ENCODE peak calls at places on chromosomes 12 and 14, in ten cellular contexts. P is stomach, M is adrenal gland, J is cardiac muscle cell, F is transverse colon, D is endothelial cell, U is GM10248, S is brain microvascular endothelial cell, K is upper lobe of left lung, N is ovary. R is an unnamed sample.

GRCh38 chr14:23102801-23103200 is 2.0 kb downstream of the CIROP start:
- DNase-seq in P (no peak), N (no peak), U (no peak), S (no peak), F (no peak), J (no peak), M (no peak), D (no peak), K (no peak), R (no peak)

GRCh38 chr14:91755560-91755959 is 23.7 kb upstream of the CATSPERB start:
- DNase-seq in M (no peak), K (no peak), D (no peak), F (no peak), P (no peak), N (no peak), J (no peak), U (no peak), S (no peak), R (no peak)

GRCh38 chr12:84889818-84890217 is 22.8 kb downstream of the SLC6A15 start:
- DNase-seq in K (no peak), P (no peak), D (no peak), J (no peak), F (no peak), U (no peak), N (no peak), M (no peak), S (no peak), R (no peak)

GRCh38 chr14:87852107-87852506 is 140.9 kb downstream of the GALC start:
- DNase-seq in S (no peak), U (no peak), P (no peak), N (no peak), K (no peak), F (no peak), J (no peak), D (no peak), M (no peak), R (no peak)

GRCh38 chr12:49559011-49559675 is 8.8 kb downstream of the MCRS1 start:
- DNase-seq in J (no peak), N (no peak), D (no peak), P (no peak), K (no peak), U (no peak), M (no peak), F (no peak), S (no peak), R (no peak)

GRCh38 chr14:67240168-67240932 is 885 bp upstream of the PALS1 start:
- DNase-seq in U (peak), S (peak), M (peak), N (no peak), F (peak), P (peak), J (peak), K (peak), D (peak), R (peak)

GRCh38 chr12:8032242-8033152 is at the start of gene FOXJ2:
- DNase-seq in N (peak), P (peak), J (peak), F (peak), D (peak), M (peak), K (peak), U (peak), S (peak), R (peak)

GRCh38 chr12:77591959-77592358 is 238.7 kb upstream of the NAV3 start:
- DNase-seq in P (no peak), D (no peak), N (no peak), F (no peak), J (peak), U (no peak), S (no peak), M (no peak), K (no peak), R (no peak)

GRCh38 chr12:131643581-131644452 is 67.1 kb upstream of the SFSWAP start:
- DNase-seq in F (no peak), S (no peak), N (no peak), P (no peak), D (no peak), K (no peak), M (no peak), J (no peak), U (no peak), R (no peak)

GRCh38 chr14:82432531-82432930 is 898.9 kb upstream of the SEL1L start:
- DNase-seq in U (no peak), K (no peak), M (no peak), D (no peak), P (no peak), F (no peak), S (no peak), N (no peak), J (no peak), R (no peak)

GRCh38 chr14:89270439-89271227 is 146.4 kb downstream of the FOXN3 start:
- DNase-seq in U (peak), P (peak), N (no peak), M (no peak), S (no peak), D (no peak), J (no peak), F (peak), K (peak), R (no peak)

GRCh38 chr12:7571253-7571652 is 67.7 kb upstream of the CD163 start:
- DNase-seq in J (no peak), S (no peak), N (no peak), M (no peak), D (no peak), F (no peak), U (no peak), P (no peak), K (no peak), R (no peak)

GRCh38 chr14:79179985-79180384 is 1009.8 kb downstream of the NRXN3 start:
- DNase-seq in F (no peak), U (no peak), D (no peak), K (no peak), P (no peak), J (no peak), M (no peak), S (no peak), N (no peak), R (no peak)

GRCh38 chr12:68420225-68421008 is 88.3 kb upstream of the MDM1 start:
- DNase-seq in J (no peak), M (peak), P (no peak), F (no peak), S (peak), N (no peak), K (no peak), D (no peak), U (no peak), R (no peak)

GRCh38 chr14:92513966-92514843 is 624 bp downstream of the RIN3 start:
- DNase-seq in P (no peak), F (peak), U (peak), K (no peak), M (no peak), D (peak), S (no peak), J (peak), N (peak), R (peak)

GRCh38 chr14:92922883-92923743 is at the start of gene CHGA:
- DNase-seq in S (peak), N (peak), U (peak), K (no peak), F (peak), M (peak), D (peak), P (peak), J (peak), R (peak)

GRCh38 chr12:120013659-120014380 is 24.8 kb downstream of the BICDL1 start:
- DNase-seq in J (no peak), U (peak), P (no peak), F (no peak), N (no peak), K (no peak), M (no peak), S (no peak), D (no peak), R (peak)

GRCh38 chr14:93114713-93115068 is 1.0 kb downstream of the ITPK1 start:
- DNase-seq in N (peak), K (peak), P (peak), U (no peak), M (peak), J (peak), D (peak), F (peak), S (no peak), R (peak)

GRCh38 chr12:71306808-71307207 is 132.8 kb upstream of the LGR5 start:
- DNase-seq in U (no peak), J (no peak), P (no peak), M (no peak), N (no peak), F (no peak), S (no peak), D (no peak), K (no peak), R (no peak)

GRCh38 chr12:111174283-111175108 is 194.4 kb downstream of the PHETA1 start:
- DNase-seq in K (no peak), N (no peak), J (no peak), M (no peak), F (no peak), D (no peak), S (no peak), U (peak), P (no peak), R (peak)

GRCh38 chr14:28772613-28773012 is 6.0 kb downstream of the FOXG1 start:
- DNase-seq in M (no peak), S (no peak), F (no peak), J (no peak), P (no peak), K (no peak), U (no peak), N (no peak), D (no peak), R (no peak)

GRCh38 chr14:22837750-22838538 is 1.6 kb downstream of the MMP14 start:
- DNase-seq in M (peak), D (no peak), N (peak), J (no peak), K (no peak), U (no peak), P (no peak), F (peak), S (no peak), R (no peak)

GRCh38 chr12:123150804-123151678 is at the start of gene PITPNM2:
- DNase-seq in K (peak), F (peak), J (peak), S (no peak), P (peak), N (peak), D (peak), U (peak), M (peak), R (peak)

GRCh38 chr12:130700492-130701401 is 15.4 kb downstream of the RIMBP2 start:
- DNase-seq in M (no peak), K (no peak), P (peak), N (no peak), F (no peak), U (no peak), J (no peak), S (no peak), D (no peak), R (no peak)

GRCh38 chr12:80262372-80263170 is 163.2 kb downstream of the OTOGL start:
- DNase-seq in U (no peak), F (no peak), P (no peak), K (no peak), J (no peak), M (no peak), N (no peak), D (no peak), S (no peak), R (no peak)

GRCh38 chr12:11779286-11779685 is 129.8 kb downstream of the ETV6 start:
- DNase-seq in P (no peak), M (no peak), K (no peak), N (no peak), D (no peak), J (peak), U (no peak), S (peak), F (no peak), R (no peak)

GRCh38 chr14:79728331-79728730 is 483.0 kb downstream of the DIO2 start:
- DNase-seq in U (no peak), F (no peak), P (no peak), M (no peak), K (no peak), S (no peak), D (no peak), N (no peak), J (no peak), R (no peak)

GRCh38 chr12:20142956-20143355 is 225.4 kb upstream of the PDE3A start:
- DNase-seq in F (no peak), P (no peak), U (no peak), D (no peak), K (no peak), J (no peak), M (no peak), S (no peak), N (no peak), R (no peak)

GRCh38 chr14:99266181-99267178 is 5.5 kb downstream of the BCL11B start:
- DNase-seq in K (peak), S (peak), F (peak), D (peak), U (peak), J (peak), M (peak), N (peak), P (peak), R (peak)

GRCh38 chr14:92696356-92696755 is 52.1 kb downstream of the LGMN start:
- DNase-seq in U (no peak), D (no peak), F (no peak), M (no peak), N (no peak), J (no peak), S (no peak), K (no peak), P (no peak), R (no peak)

GRCh38 chr14:56212541-56212940 is 94.3 kb downstream of the PELI2 start:
- DNase-seq in K (peak), D (no peak), P (no peak), U (no peak), J (peak), N (no peak), F (no peak), M (no peak), S (no peak), R (no peak)

GRCh38 chr14:90382491-90383125 is 14.2 kb upstream of the CALM1 start:
- DNase-seq in P (peak), N (peak), J (peak), K (peak), F (peak), S (peak), M (peak), U (no peak), D (peak), R (peak)

GRCh38 chr14:22780105-22780679 is 13.7 kb downstream of the OXA1L start:
- DNase-seq in N (no peak), D (no peak), P (no peak), F (no peak), K (no peak), S (peak), U (no peak), M (peak), J (peak), R (no peak)

GRCh38 chr12:50246159-50246865 is 37.0 kb downstream of the LIMA1 start:
- DNase-seq in N (no peak), M (no peak), F (no peak), P (no peak), S (no peak), J (no peak), D (no peak), U (no peak), K (no peak), R (no peak)

GRCh38 chr12:57842342-57843294 is 3.9 kb downstream of the CTDSP2 start:
- DNase-seq in M (no peak), U (no peak), J (peak), P (no peak), K (no peak), S (no peak), N (no peak), F (peak), D (no peak), R (peak)

GRCh38 chr14:69004731-69005431 is 25.8 kb upstream of the ACTN1 start:
- DNase-seq in M (no peak), D (no peak), U (no peak), J (no peak), N (no peak), K (no peak), F (no peak), S (no peak), P (no peak), R (no peak)

GRCh38 chr12:78929075-78929418 is 64.5 kb downstream of the SYT1 start:
- DNase-seq in F (no peak), D (no peak), P (no peak), K (no peak), N (no peak), U (no peak), S (no peak), M (no peak), J (no peak), R (no peak)

DNA sequence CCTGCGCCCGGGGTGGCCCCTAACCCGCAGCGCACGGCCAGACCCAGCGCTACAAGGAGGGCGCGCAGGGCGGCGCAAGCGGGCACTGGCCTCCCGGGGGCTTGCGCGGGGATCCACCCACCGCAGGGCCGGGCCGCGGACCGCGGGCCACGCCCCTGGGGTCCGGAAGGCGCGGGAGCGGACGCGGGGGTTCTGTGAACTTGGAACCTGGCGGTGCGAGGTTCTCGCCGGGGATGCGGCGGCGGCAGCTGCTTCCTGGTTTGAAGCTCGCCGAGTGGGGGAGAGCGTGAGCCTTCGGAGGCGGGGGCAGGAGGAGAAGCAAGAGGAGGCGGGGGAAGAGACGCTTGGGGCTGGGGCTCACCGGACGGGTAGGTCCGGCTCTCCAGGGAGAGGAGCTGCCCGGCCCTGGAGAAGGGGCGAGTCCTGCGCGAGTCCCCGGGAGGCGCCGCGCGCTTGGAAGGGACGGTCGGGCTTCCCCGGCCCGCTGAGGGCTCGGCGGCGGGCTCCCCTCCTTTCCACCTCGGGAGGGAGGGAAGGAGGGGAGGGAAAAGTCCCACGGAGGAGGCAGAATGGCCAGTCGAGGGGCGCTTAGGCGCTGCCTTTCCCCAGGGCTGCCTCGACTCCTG is at the start of gene PRKCH:
- DNase-seq in M (peak), S (peak), U (peak), D (peak), J (peak), K (peak), P (peak), N (peak), F (peak), R (peak)
- TF ChIP-seq CTCF in M (peak), S (peak), U (peak), D (no peak), J (peak), K (peak), P (no peak), N (no peak), F (no peak), R (no peak)

DNA sequence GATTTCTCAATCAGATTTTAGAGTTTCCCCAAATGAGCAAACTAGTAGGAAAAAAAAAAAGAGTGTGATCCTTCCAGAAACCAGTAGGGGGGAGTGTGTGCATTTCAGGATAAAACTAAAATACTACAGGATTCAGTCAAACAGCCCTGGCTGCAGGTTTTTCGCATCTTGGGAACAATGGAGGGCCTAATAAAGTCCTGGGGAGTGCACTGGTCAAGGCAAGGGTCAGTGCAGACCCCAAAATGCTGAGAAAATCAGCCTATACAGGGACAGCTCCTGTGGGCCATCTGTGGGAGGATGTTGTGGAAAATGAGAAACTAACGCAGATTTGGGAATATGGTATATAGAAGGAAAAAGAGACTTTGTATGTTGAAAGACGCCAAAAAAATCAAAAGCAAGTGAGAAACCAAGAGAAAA is 22.2 kb upstream of the ABCD4 start:
- DNase-seq in S (peak), P (no peak), N (no peak), D (no peak), U (peak), M (no peak), F (no peak), K (no peak), J (peak), R (no peak)
- TF ChIP-seq CTCF in S (peak), P (no peak), N (no peak), D (peak), U (peak), M (peak), F (peak), K (peak), J (peak), R (peak)

DNA sequence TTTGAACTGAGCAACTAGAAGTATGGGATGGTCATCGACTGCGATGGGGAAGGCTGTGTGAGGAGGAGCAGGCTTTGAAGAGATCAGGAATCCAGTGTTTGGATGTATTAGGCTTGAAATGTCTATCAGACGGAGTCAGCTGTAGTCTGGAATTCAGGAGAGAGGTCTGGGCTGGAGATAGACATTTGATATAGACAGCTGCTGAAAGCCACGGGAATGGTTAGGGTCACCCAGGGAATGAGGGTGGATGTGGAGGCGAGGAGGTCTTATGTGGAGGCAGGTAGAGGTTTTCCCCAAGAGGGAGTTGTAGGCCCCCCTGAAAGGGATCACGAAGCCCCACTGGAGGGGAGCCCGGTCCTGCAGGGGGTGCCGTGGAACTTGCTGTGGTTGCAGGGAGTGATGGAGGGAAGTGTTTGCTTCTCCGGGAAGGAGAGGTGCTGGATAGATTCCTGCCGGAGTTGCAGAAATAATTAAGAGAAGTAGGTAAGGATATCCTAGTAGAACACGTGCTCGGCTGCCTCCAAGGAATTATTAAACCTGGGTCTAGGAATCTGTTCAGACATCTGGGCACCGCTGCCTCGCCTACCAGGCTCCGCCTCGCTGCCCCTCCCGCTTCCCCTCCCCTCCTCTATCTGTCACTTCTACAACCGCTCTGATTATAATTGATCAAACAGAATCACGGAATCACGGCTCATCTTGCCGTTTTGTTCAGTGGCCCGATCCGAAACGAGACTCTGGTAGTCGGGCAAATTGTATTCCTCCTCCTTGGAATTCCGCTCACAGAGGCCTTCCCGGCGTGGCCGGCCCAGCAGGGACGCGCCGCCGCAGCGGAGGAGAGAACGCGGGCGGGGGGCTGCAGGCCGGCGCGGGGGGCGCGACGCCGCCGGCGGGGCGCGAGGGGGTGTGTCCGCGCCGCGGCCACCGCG is 824 bp upstream of the CACNA1C start:
- DNase-seq in S (no peak), N (no peak), U (no peak), P (no peak), F (no peak), J (peak), K (no peak), D (peak), M (no peak), R (no peak)
- TF ChIP-seq CTCF in S (no peak), N (no peak), U (no peak), P (no peak), F (no peak), J (peak), K (no peak), D (no peak), M (no peak), R (no peak)

GRCh38 chr12:43762596-43762995 is 3.8 kb downstream of the IRAK4 start:
- DNase-seq in K (no peak), P (no peak), J (no peak), D (no peak), F (no peak), S (no peak), M (no peak), N (no peak), U (no peak), R (no peak)

GRCh38 chr12:43760396-43760795 is 1.6 kb downstream of the IRAK4 start:
- DNase-seq in J (no peak), M (no peak), D (no peak), P (peak), F (no peak), U (no peak), K (no peak), S (no peak), N (no peak), R (no peak)

GRCh38 chr12:43758247-43758727 is 303 bp downstream of the PUS7L start:
- DNase-seq in U (no peak), D (peak), S (peak), M (peak), N (no peak), K (peak), P (peak), F (peak), J (no peak), R (no peak)

GRCh38 chr12:43761535-43761934 is 2.8 kb downstream of the IRAK4 start:
- DNase-seq in F (no peak), S (no peak), D (no peak), M (no peak), P (no peak), N (no peak), U (no peak), K (no peak), J (no peak), R (no peak)

GRCh38 chr12:43758728-43759563 is at the start of the genes IRAK4 and PUS7L:
- DNase-seq in N (peak), F (peak), S (peak), P (peak), M (peak), U (peak), D (peak), K (peak), J (no peak), R (peak)
- TF ChIP-seq CTCF in N (peak), F (no peak), S (peak), P (no peak), M (peak), U (peak), D (no peak), K (peak), J (peak), R (no peak)

R was measured in activated CD8-positive, alpha-beta T cell treated with anti-CD3 and anti-CD28 coated beads for 36 hours.